ENCODE peak calls at places on chromosomes 5 and 9, in nine cellular contexts. P is gastrocnemius medialis; R is stimulated activated naive CD8-positive, alpha-beta T cell treated with anti-CD3 and anti-CD28 coated beads, Interleukin-15, Interleukin-2, amounts not matched to agents 100 U/mL and 50 U/mL, for 24 hours; D is D721Med; O is stimulated activated naive CD4-positive, alpha-beta T cell; H is DND-41; L is activated naive CD4-positive, alpha-beta T cell treated with anti-CD3 and anti-CD28 coated beads, Interleukin-2, amount 10 ng/mL, durations not matched to agents 7 days and 5 days; A is caudate nucleus; Y is HEK293T. C is an unnamed sample.

GRCh38 chr5:60490597-60491166 is 209.3 kb downstream of the DEPDC1B start:
- DNase-seq in D (no peak), P (no peak), H (no peak), Y (no peak), O (no peak), A (no peak), R (no peak), L (no peak), C (no peak)

GRCh38 chr9:68763104-68763503 is 58.1 kb downstream of the PIP5K1B start:
- DNase-seq in P (no peak), Y (no peak), H (no peak), O (no peak), D (no peak), A (no peak), L (no peak), R (no peak), C (no peak)

GRCh38 chr5:112784726-112785125 is 47.0 kb downstream of the APC start:
- DNase-seq in D (no peak), H (no peak), Y (no peak), O (no peak), A (no peak), R (no peak), P (peak; percentile 24), L (no peak), C (no peak)

GRCh38 chr5:26669031-26669430 is 369.4 kb downstream of the CDH9 start:
- DNase-seq in L (no peak), D (no peak), Y (no peak), H (no peak), P (no peak), A (no peak), O (no peak), R (no peak), C (no peak)

GRCh38 chr5:76363385-76364261 is 39.5 kb upstream of the IQGAP2 start:
- DNase-seq in R (no peak), D (no peak), P (no peak), Y (peak; percentile 23), H (no peak), L (no peak), A (no peak), O (no peak), C (peak; percentile 13)

GRCh38 chr5:112957970-112958773 is 18.4 kb upstream of the DCP2 start:
- DNase-seq in R (no peak), O (no peak), H (peak; percentile 41), D (no peak), P (peak; percentile 86), L (no peak), Y (no peak), A (no peak), C (peak; percentile 61)

GRCh38 chr9:90326219-90326618 is 316.4 kb downstream of the DIRAS2 start:
- DNase-seq in Y (no peak), A (no peak), L (no peak), O (no peak), H (no peak), D (no peak), R (no peak), P (no peak), C (no peak)

GRCh38 chr5:95284512-95285405 is at the start of gene MCTP1:
- DNase-seq in Y (peak; percentile 39), P (no peak), R (peak; percentile 21), O (no peak), A (no peak), L (peak; percentile 22), D (no peak), H (no peak), C (peak; percentile 17)

GRCh38 chr5:36721664-36722063 is 115.3 kb downstream of the SLC1A3 start:
- DNase-seq in H (no peak), L (no peak), D (no peak), O (no peak), A (no peak), R (no peak), Y (no peak), P (no peak), C (no peak)

GRCh38 chr9:36914212-36914577 is 119.9 kb downstream of the PAX5 start:
- DNase-seq in A (no peak), H (no peak), R (no peak), Y (no peak), O (no peak), D (no peak), P (no peak), L (no peak), C (no peak)

GRCh38 chr9:130382636-130383349 is 62.0 kb upstream of the ASS1 start:
- DNase-seq in L (no peak), A (no peak), O (no peak), Y (no peak), D (no peak), H (no peak), P (no peak), R (no peak), C (no peak)

GRCh38 chr9:127550277-127550676 is 61.8 kb upstream of the STXBP1 start:
- DNase-seq in O (no peak), D (no peak), R (no peak), Y (no peak), L (no peak), P (no peak), H (no peak), A (no peak), C (no peak)

GRCh38 chr5:89560724-89561123 is 677.7 kb upstream of the MEF2C start:
- DNase-seq in A (no peak), P (no peak), L (no peak), R (no peak), H (no peak), O (no peak), Y (no peak), D (no peak), C (no peak)

GRCh38 chr5:74251106-74252032 is 389.2 kb downstream of the ENC1 start:
- DNase-seq in R (no peak), P (peak; percentile 45), L (no peak), D (no peak), A (no peak), H (no peak), O (no peak), Y (no peak), C (no peak)

GRCh38 chr9:21336467-21336866 is 1.3 kb upstream of the KLHL9 start:
- DNase-seq in A (no peak), Y (no peak), R (no peak), D (no peak), H (no peak), P (no peak), L (no peak), O (no peak), C (no peak)

C was measured in activated CD4-positive, alpha-beta memory T cell treated with anti-CD3 and anti-CD28 coated beads for 36 hours.